ENCODE peak calls at places on chromosomes 2 and 18, in ten cellular contexts. One of them, this sample, is unnamed.

GRCh38 chr2:157497603-157498314 is 53.9 kb upstream of the CYTIP start:
- DNase-seq in substantia nigra: no peak
- DNase-seq in tibial nerve: no peak
- DNase-seq in PC-9: no peak
- DNase-seq in naive B cell: peak; percentile 38
- DNase-seq in posterior vena cava: no peak
- DNase-seq in AG20443: peak; percentile 52
- DNase-seq in GDM1: no peak
- DNase-seq in activated CD4-positive, alpha-beta memory T cell treated with anti-CD3 and anti-CD28 coated beads, Interleukin-2, amount 10 ng/mL, durations not matched to agents 7 days and 5 days: no peak
- DNase-seq in hypothalamus: no peak
- DNase-seq in this sample: no peak

GRCh38 chr18:12361770-12362378 is 15.2 kb downstream of the AFG3L2 start:
- DNase-seq in hypothalamus: no peak
- DNase-seq in posterior vena cava: no peak
- DNase-seq in AG20443: no peak
- DNase-seq in substantia nigra: no peak
- DNase-seq in tibial nerve: no peak
- DNase-seq in activated CD4-positive, alpha-beta memory T cell treated with anti-CD3 and anti-CD28 coated beads, Interleukin-2, amount 10 ng/mL, durations not matched to agents 7 days and 5 days: no peak
- DNase-seq in GDM1: no peak
- DNase-seq in naive B cell: no peak
- DNase-seq in PC-9: no peak
- DNase-seq in this sample: no peak

GRCh38 chr2:151774506-151774905 is 40.2 kb upstream of the NEB start:
- DNase-seq in AG20443: peak; percentile 43
- DNase-seq in naive B cell: peak; percentile 10
- DNase-seq in tibial nerve: no peak
- DNase-seq in posterior vena cava: no peak
- DNase-seq in hypothalamus: no peak
- DNase-seq in GDM1: no peak
- DNase-seq in substantia nigra: no peak
- DNase-seq in activated CD4-positive, alpha-beta memory T cell treated with anti-CD3 and anti-CD28 coated beads, Interleukin-2, amount 10 ng/mL, durations not matched to agents 7 days and 5 days: no peak
- DNase-seq in PC-9: no peak
- DNase-seq in this sample: no peak

GRCh38 chr2:20450201-20451108 is 3.6 kb downstream of the RHOB start:
- DNase-seq in posterior vena cava: peak; percentile 92
- DNase-seq in activated CD4-positive, alpha-beta memory T cell treated with anti-CD3 and anti-CD28 coated beads, Interleukin-2, amount 10 ng/mL, durations not matched to agents 7 days and 5 days: peak; percentile 12
- DNase-seq in PC-9: no peak
- DNase-seq in substantia nigra: peak; percentile 55
- DNase-seq in AG20443: peak; percentile 77
- DNase-seq in GDM1: no peak
- DNase-seq in naive B cell: no peak
- DNase-seq in tibial nerve: peak; percentile 48
- DNase-seq in hypothalamus: peak; percentile 79
- DNase-seq in this sample: no peak

GRCh38 chr18:27363918-27364317 is 178.8 kb upstream of the CHST9 start:
- DNase-seq in tibial nerve: no peak
- DNase-seq in substantia nigra: no peak
- DNase-seq in GDM1: no peak
- DNase-seq in naive B cell: no peak
- DNase-seq in PC-9: no peak
- DNase-seq in activated CD4-positive, alpha-beta memory T cell treated with anti-CD3 and anti-CD28 coated beads, Interleukin-2, amount 10 ng/mL, durations not matched to agents 7 days and 5 days: no peak
- DNase-seq in hypothalamus: no peak
- DNase-seq in posterior vena cava: no peak
- DNase-seq in AG20443: no peak
- DNase-seq in this sample: no peak

GRCh38 chr2:219402665-219403515 is 15.2 kb upstream of the DNPEP start:
- DNase-seq in substantia nigra: peak; percentile 2
- DNase-seq in tibial nerve: peak; percentile 38
- DNase-seq in AG20443: peak; percentile 85
- DNase-seq in naive B cell: peak; percentile 46
- DNase-seq in GDM1: peak; percentile 51
- DNase-seq in activated CD4-positive, alpha-beta memory T cell treated with anti-CD3 and anti-CD28 coated beads, Interleukin-2, amount 10 ng/mL, durations not matched to agents 7 days and 5 days: peak; percentile 58
- DNase-seq in posterior vena cava: peak; percentile 85
- DNase-seq in PC-9: peak; percentile 67
- DNase-seq in hypothalamus: peak; percentile 22
- DNase-seq in this sample: peak; percentile 81

GRCh38 chr2:199288424-199288823 is 169.3 kb downstream of the SATB2 start:
- DNase-seq in AG20443: no peak
- DNase-seq in activated CD4-positive, alpha-beta memory T cell treated with anti-CD3 and anti-CD28 coated beads, Interleukin-2, amount 10 ng/mL, durations not matched to agents 7 days and 5 days: no peak
- DNase-seq in substantia nigra: no peak
- DNase-seq in PC-9: no peak
- DNase-seq in naive B cell: no peak
- DNase-seq in GDM1: no peak
- DNase-seq in tibial nerve: no peak
- DNase-seq in hypothalamus: no peak
- DNase-seq in posterior vena cava: no peak
- DNase-seq in this sample: no peak

GRCh38 chr2:233385489-233386044 is 31.3 kb downstream of the DGKD start:
- DNase-seq in tibial nerve: no peak
- DNase-seq in PC-9: no peak
- DNase-seq in activated CD4-positive, alpha-beta memory T cell treated with anti-CD3 and anti-CD28 coated beads, Interleukin-2, amount 10 ng/mL, durations not matched to agents 7 days and 5 days: no peak
- DNase-seq in naive B cell: peak; percentile 39
- DNase-seq in AG20443: no peak
- DNase-seq in posterior vena cava: no peak
- DNase-seq in hypothalamus: no peak
- DNase-seq in GDM1: peak; percentile 66
- DNase-seq in substantia nigra: no peak
- DNase-seq in this sample: peak; percentile 61

GRCh38 chr2:196610796-196611195 is 28.7 kb upstream of the CCDC150 start:
- DNase-seq in PC-9: no peak
- DNase-seq in activated CD4-positive, alpha-beta memory T cell treated with anti-CD3 and anti-CD28 coated beads, Interleukin-2, amount 10 ng/mL, durations not matched to agents 7 days and 5 days: no peak
- DNase-seq in posterior vena cava: no peak
- DNase-seq in hypothalamus: no peak
- DNase-seq in substantia nigra: no peak
- DNase-seq in AG20443: no peak
- DNase-seq in GDM1: no peak
- DNase-seq in naive B cell: no peak
- DNase-seq in tibial nerve: no peak
- DNase-seq in this sample: no peak

GRCh38 chr2:3434654-3435053 is 55.2 kb downstream of the TRAPPC12 start:
- DNase-seq in hypothalamus: no peak
- DNase-seq in substantia nigra: no peak
- DNase-seq in naive B cell: no peak
- DNase-seq in tibial nerve: no peak
- DNase-seq in posterior vena cava: no peak
- DNase-seq in GDM1: no peak
- DNase-seq in PC-9: no peak
- DNase-seq in AG20443: no peak
- DNase-seq in activated CD4-positive, alpha-beta memory T cell treated with anti-CD3 and anti-CD28 coated beads, Interleukin-2, amount 10 ng/mL, durations not matched to agents 7 days and 5 days: no peak
- DNase-seq in this sample: no peak